ENCODE peak calls at places on chromosome 2, in five cellular contexts. X is SK-N-SH, W is A549, O is tibial artery, P is heart right ventricle. D is an unnamed sample. For H3K4me1, the result is how much of the 10 kb centered on the place peaks cover.

GRCh38 chr2:27545348-27546141 is 37.3 kb upstream of the ZNF512 start:
- DNase-seq in X (no peak), W (no peak), O (no peak), P (no peak), D (no peak)

GRCh38 chr2:119703526-119703925 is 24.5 kb downstream of the TMEM177 start:
- DNase-seq in X (no peak), W (no peak), O (no peak), P (no peak), D (no peak)

GRCh38 chr2:149817206-149817605 is 229.6 kb upstream of the MMADHC start:
- DNase-seq in X (no peak), W (no peak), O (no peak), P (no peak), D (no peak)

GRCh38 chr2:26174691-26175181 is 1.8 kb downstream of the GAREM2 start:
- DNase-seq in X (peak), W (no peak), O (no peak), P (no peak), D (no peak)

GRCh38 chr2:152755029-152755428 is 36.6 kb downstream of the ARL6IP6 start:
- DNase-seq in X (no peak), W (no peak), O (no peak), P (no peak), D (no peak)

GRCh38 chr2:28633739-28634138 is 117.9 kb upstream of the PPP1CB start:
- DNase-seq in X (no peak), W (no peak), O (peak), P (no peak), D (no peak)

GRCh38 chr2:85684380-85684779 is 9.8 kb upstream of the GNLY start:
- DNase-seq in X (no peak), W (no peak), O (no peak), P (no peak), D (no peak)

GRCh38 chr2:140311905-140312304 is 1531.7 kb upstream of the NXPH2 start:
- DNase-seq in X (no peak), W (no peak), O (no peak), P (no peak), D (no peak)

GRCh38 chr2:232973796-232974195 is 39.3 kb downstream of the NGEF start:
- DNase-seq in X (no peak), W (no peak), O (no peak), P (no peak), D (no peak)

GRCh38 chr2:239934571-239935171 is 90.5 kb downstream of the NDUFA10 start:
- DNase-seq in X (peak), W (no peak), O (peak), P (peak), D (peak)

GRCh38 chr2:175282300-175282699 is 100.8 kb upstream of the ATP5MC3 start:
- DNase-seq in X (peak), W (peak), O (no peak), P (no peak), D (no peak)

GRCh38 chr2:187553908-187554703 is at the start of gene TFPI:
- DNase-seq in X (no peak), W (no peak), O (peak), P (no peak), D (no peak)

GRCh38 chr2:70685771-70686171 is 82.2 kb downstream of the ADD2 start:
- DNase-seq in X (no peak), W (no peak), O (no peak), P (no peak), D (no peak)
- H3K27ac ChIP-seq in X (no peak), W (no peak), O (no peak), P (no peak), D (no peak)

GRCh38 chr2:45466045-45466444 is 145.0 kb downstream of the SRBD1 start:
- DNase-seq in X (no peak), W (no peak), O (no peak), P (no peak), D (no peak)
- H3K4me1 ChIP-seq in X (under half), W (under half), O (under half), P (under half), D (under half)

DNA sequence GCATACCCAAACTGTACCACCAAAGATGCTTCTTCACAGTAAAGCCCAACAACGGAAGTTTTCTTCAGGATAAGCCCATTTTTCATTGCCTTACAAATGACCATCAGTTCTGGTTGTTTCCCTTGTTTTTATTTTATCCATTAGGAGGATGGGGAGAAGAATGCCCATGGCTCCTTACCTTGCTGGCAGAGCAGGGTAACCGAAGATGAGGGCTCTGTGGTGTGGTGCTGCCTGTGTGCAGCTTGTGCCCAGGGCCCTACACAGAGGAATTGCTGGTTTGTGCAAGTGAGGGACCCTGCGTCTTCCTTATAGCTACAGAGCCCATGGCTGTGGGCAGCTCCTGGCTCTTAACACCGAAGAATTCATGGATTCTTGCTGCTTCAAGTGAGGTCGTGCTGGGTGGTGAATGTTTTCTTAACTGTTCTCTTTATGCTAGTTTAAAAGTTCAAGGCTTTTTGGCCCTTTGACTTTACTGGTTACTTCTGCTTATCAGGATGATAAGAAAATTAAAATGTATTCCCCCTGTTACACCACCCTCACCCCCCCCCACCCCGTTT is 110.6 kb downstream of the MAP4K4 start:
- DNase-seq in X (no peak), W (no peak), O (no peak), P (no peak), D (no peak)
- H3K27ac ChIP-seq in X (peak), W (no peak), O (no peak), P (peak), D (no peak)

GRCh38 chr2:75518638-75519465 is 41.9 kb downstream of the EVA1A start:
- DNase-seq in X (no peak), W (no peak), O (no peak), P (no peak), D (no peak)
- H3K4me1 ChIP-seq in X (under half), W (under half), O (under half), P (under half), D (under half)

GRCh38 chr2:42025151-42025582 is 22.7 kb upstream of the PKDCC start:
- DNase-seq in X (peak), W (no peak), O (peak), P (peak), D (no peak)
- H3K27ac ChIP-seq in X (peak), W (no peak), O (peak), P (peak), D (no peak)

GRCh38 chr2:68214381-68214780 is 38.0 kb downstream of the PPP3R1 start:
- DNase-seq in X (no peak), W (no peak), O (no peak), P (no peak), D (no peak)
- H3K4me1 ChIP-seq in X (under half), W (under half), O (under half), P (under half), D (under half)

DNA sequence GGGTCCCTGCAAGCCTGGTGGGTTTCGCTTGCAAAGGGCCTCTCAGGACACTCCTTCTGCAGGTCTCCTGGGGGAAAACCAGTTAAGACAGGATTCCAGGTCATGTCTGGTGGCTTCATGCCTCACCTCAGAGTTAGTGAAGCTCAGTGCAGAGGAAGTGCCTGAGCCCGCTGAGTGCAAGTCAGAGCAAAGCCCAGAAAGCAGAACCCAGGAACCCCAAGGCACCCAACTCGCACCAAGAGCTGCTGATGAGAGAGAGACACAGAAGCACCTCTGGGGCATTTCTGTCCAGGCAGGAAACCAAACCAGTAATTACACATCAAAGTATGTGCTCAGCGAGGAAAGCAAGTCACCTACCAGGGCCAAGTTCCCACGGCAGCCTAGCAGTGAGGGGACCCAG is 78.4 kb downstream of the ARHGEF4 start:
- DNase-seq in X (no peak), W (no peak), O (no peak), P (no peak), D (no peak)
- H3K27ac ChIP-seq in X (no peak), W (no peak), O (no peak), P (no peak), D (no peak)

GRCh38 chr2:144460981-144461766 is 58.7 kb downstream of the ZEB2 start:
- DNase-seq in X (no peak), W (no peak), O (peak), P (no peak), D (no peak)
- H3K4me1 ChIP-seq in X (under half), W (under half), O (under half), P (under half), D (under half)

GRCh38 chr2:104852161-104852689 is 1.7 kb upstream of the POU3F3 start:
- DNase-seq in X (peak), W (no peak), O (no peak), P (peak), D (no peak)
- H3K27ac ChIP-seq in X (no peak), W (no peak), O (no peak), P (no peak), D (no peak)

DNA sequence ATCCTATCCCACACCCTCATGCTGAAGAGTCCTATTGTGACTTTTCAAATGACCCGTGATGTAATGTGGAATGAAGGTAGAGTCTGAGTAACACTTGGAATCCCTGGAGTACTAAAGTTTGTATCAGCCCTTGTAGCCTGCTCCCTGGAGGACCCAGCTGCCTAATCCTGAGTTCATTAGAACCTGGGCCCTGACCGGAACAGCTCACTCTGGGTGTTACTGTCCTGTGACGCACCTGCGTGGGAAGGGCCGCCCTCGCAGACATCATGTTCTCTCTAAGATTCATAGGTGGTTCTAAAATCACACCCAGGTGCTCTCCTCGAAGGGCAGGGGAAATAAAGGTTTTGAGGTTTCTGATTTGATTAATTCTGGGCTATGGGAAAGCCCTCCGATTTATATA is 62.3 kb downstream of the NCK2 start:
- DNase-seq in X (no peak), W (no peak), O (no peak), P (no peak), D (no peak)
- H3K4me1 ChIP-seq in X (under half), W (under half), O (under half), P (under half), D (half or more)

D was measured in CD8-positive, alpha-beta memory T cell.